ENCODE peak calls at places on chromosomes 11 and 22, in eight cellular contexts. One of them, this sample, is unnamed.

GRCh38 chr11:125224391-125225015 is 60.0 kb downstream of the PKNOX2 start:
- DNase-seq in A549: no peak
- DNase-seq in IMR-90: peak; percentile 23
- DNase-seq in ovary: peak; percentile 49
- DNase-seq in endothelial cell of umbilical vein: peak; percentile 45
- DNase-seq in upper lobe of left lung: no peak
- DNase-seq in uterus: peak; percentile 50
- DNase-seq in tibial nerve: peak; percentile 61
- DNase-seq in this sample: no peak

GRCh38 chr11:13008625-13009475 is at the start of gene RASSF10:
- DNase-seq in A549: peak; percentile 89
- DNase-seq in IMR-90: no peak
- DNase-seq in ovary: no peak
- DNase-seq in endothelial cell of umbilical vein: peak; percentile 20
- DNase-seq in upper lobe of left lung: peak; percentile 90
- DNase-seq in uterus: peak; percentile 25
- DNase-seq in tibial nerve: no peak
- DNase-seq in this sample: no peak

GRCh38 chr11:120526241-120526640 is 14.7 kb downstream of the GRIK4 start:
- DNase-seq in A549: no peak
- DNase-seq in IMR-90: no peak
- DNase-seq in ovary: no peak
- DNase-seq in endothelial cell of umbilical vein: no peak
- DNase-seq in upper lobe of left lung: no peak
- DNase-seq in uterus: no peak
- DNase-seq in tibial nerve: no peak
- DNase-seq in this sample: no peak

GRCh38 chr11:81246937-81247336 is 1486.7 kb downstream of the FAM181B start:
- DNase-seq in A549: no peak
- DNase-seq in IMR-90: no peak
- DNase-seq in ovary: no peak
- DNase-seq in endothelial cell of umbilical vein: no peak
- DNase-seq in upper lobe of left lung: no peak
- DNase-seq in uterus: no peak
- DNase-seq in tibial nerve: no peak
- DNase-seq in this sample: no peak

GRCh38 chr11:128379587-128380279 is 207.6 kb downstream of the ETS1 start:
- DNase-seq in A549: no peak
- DNase-seq in IMR-90: no peak
- DNase-seq in ovary: no peak
- DNase-seq in endothelial cell of umbilical vein: no peak
- DNase-seq in upper lobe of left lung: no peak
- DNase-seq in uterus: no peak
- DNase-seq in tibial nerve: no peak
- DNase-seq in this sample: no peak

GRCh38 chr11:111409915-111410314 is 30.8 kb upstream of the POU2AF1 start:
- DNase-seq in A549: no peak
- DNase-seq in IMR-90: no peak
- DNase-seq in ovary: no peak
- DNase-seq in endothelial cell of umbilical vein: no peak
- DNase-seq in upper lobe of left lung: no peak
- DNase-seq in uterus: no peak
- DNase-seq in tibial nerve: no peak
- DNase-seq in this sample: no peak

GRCh38 chr11:112280268-112281126 is 19.8 kb upstream of the PLET1 start:
- DNase-seq in A549: peak; percentile 79
- DNase-seq in IMR-90: peak; percentile 83
- DNase-seq in ovary: peak; percentile 54
- DNase-seq in endothelial cell of umbilical vein: peak; percentile 79
- DNase-seq in upper lobe of left lung: peak; percentile 77
- DNase-seq in uterus: peak; percentile 53
- DNase-seq in tibial nerve: peak; percentile 80
- DNase-seq in this sample: peak; percentile 59

GRCh38 chr11:77446911-77447629 is 26.8 kb downstream of the PAK1 start:
- DNase-seq in A549: no peak
- DNase-seq in IMR-90: no peak
- DNase-seq in ovary: no peak
- DNase-seq in endothelial cell of umbilical vein: no peak
- DNase-seq in upper lobe of left lung: no peak
- DNase-seq in uterus: no peak
- DNase-seq in tibial nerve: no peak
- DNase-seq in this sample: no peak

GRCh38 chr11:20093775-20094174 is 66.5 kb downstream of the DBX1 start:
- DNase-seq in A549: no peak
- DNase-seq in IMR-90: peak; percentile 73
- DNase-seq in ovary: no peak
- DNase-seq in endothelial cell of umbilical vein: peak; percentile 67
- DNase-seq in upper lobe of left lung: no peak
- DNase-seq in uterus: no peak
- DNase-seq in tibial nerve: no peak
- DNase-seq in this sample: no peak

GRCh38 chr22:17412232-17412631 is 43.0 kb downstream of the CECR2 start:
- DNase-seq in A549: no peak
- DNase-seq in IMR-90: no peak
- DNase-seq in ovary: no peak
- DNase-seq in endothelial cell of umbilical vein: no peak
- DNase-seq in upper lobe of left lung: peak; percentile 74
- DNase-seq in uterus: no peak
- DNase-seq in tibial nerve: no peak
- DNase-seq in this sample: no peak

DNA sequence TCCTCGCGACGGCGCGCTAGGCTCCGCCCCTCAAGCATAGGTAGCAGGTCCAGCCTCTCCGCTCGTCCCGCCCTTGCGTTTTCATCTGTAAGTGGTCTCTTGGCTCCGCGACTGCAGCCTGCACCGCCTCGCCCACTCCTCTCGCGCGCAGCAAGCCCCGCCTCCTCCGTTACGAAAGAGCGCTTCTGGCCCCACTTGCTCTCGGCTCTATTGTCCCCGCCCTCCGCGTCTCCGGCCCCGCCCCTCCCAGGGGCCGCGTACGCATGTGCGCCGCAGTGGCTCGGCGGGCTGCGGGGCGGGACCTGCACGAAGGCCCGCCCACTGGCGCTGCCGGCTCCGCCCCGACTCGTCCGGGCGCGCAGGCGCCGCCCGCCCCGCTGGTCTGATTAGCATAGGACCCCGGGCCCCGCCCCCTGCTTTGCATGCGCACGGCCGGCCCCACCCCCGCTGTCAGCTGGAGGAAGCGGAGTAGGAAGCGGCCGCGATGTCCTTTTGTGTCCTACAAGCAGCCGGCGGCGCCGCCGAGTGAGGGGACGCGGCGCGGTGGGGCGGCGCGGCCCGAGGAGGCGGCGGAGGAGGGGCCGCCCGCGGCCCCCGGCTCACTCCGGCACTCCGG is at the start of gene ESRRA:
- DNase-seq in A549: peak; percentile 99
- DNase-seq in IMR-90: peak; percentile 96
- DNase-seq in ovary: peak; percentile 99
- DNase-seq in endothelial cell of umbilical vein: peak; percentile 99
- DNase-seq in upper lobe of left lung: peak; percentile 100
- DNase-seq in uterus: peak; percentile 99
- DNase-seq in tibial nerve: peak; percentile 100
- DNase-seq in this sample: peak; percentile 99
- TF ChIP-seq POLR2A in A549: peak; percentile 20
- TF ChIP-seq POLR2A in IMR-90: peak; percentile 43
- TF ChIP-seq POLR2A in ovary: no peak
- TF ChIP-seq POLR2A in endothelial cell of umbilical vein: no peak
- TF ChIP-seq POLR2A in upper lobe of left lung: no peak
- TF ChIP-seq POLR2A in uterus: peak; percentile 10
- TF ChIP-seq POLR2A in tibial nerve: no peak
- TF ChIP-seq POLR2A in this sample: peak; percentile 93

GRCh38 chr11:3123316-3123715 is 41.8 kb downstream of the OSBPL5 start:
- DNase-seq in A549: no peak
- DNase-seq in IMR-90: no peak
- DNase-seq in ovary: peak; percentile 73
- DNase-seq in endothelial cell of umbilical vein: no peak
- DNase-seq in upper lobe of left lung: no peak
- DNase-seq in uterus: peak; percentile 81
- DNase-seq in tibial nerve: peak; percentile 88
- DNase-seq in this sample: peak; percentile 80

GRCh38 chr11:3124821-3125220 is 40.3 kb downstream of the OSBPL5 start:
- DNase-seq in A549: no peak
- DNase-seq in IMR-90: no peak
- DNase-seq in ovary: no peak
- DNase-seq in endothelial cell of umbilical vein: no peak
- DNase-seq in upper lobe of left lung: no peak
- DNase-seq in uterus: no peak
- DNase-seq in tibial nerve: no peak
- DNase-seq in this sample: no peak

GRCh38 chr11:3122775-3123201 is 42.3 kb downstream of the OSBPL5 start:
- DNase-seq in A549: no peak
- DNase-seq in IMR-90: no peak
- DNase-seq in ovary: no peak
- DNase-seq in endothelial cell of umbilical vein: no peak
- DNase-seq in upper lobe of left lung: no peak
- DNase-seq in uterus: peak; percentile 20
- DNase-seq in tibial nerve: no peak
- DNase-seq in this sample: no peak

GRCh38 chr11:3121931-3122774 is 43.0 kb downstream of the OSBPL5 start:
- DNase-seq in A549: no peak
- DNase-seq in IMR-90: no peak
- DNase-seq in ovary: no peak
- DNase-seq in endothelial cell of umbilical vein: no peak
- DNase-seq in upper lobe of left lung: no peak
- DNase-seq in uterus: peak; percentile 26
- DNase-seq in tibial nerve: no peak
- DNase-seq in this sample: peak; percentile 9

GRCh38 chr11:3123761-3124733 is 41.1 kb downstream of the OSBPL5 start:
- DNase-seq in A549: peak; percentile 70
- DNase-seq in IMR-90: peak; percentile 97
- DNase-seq in ovary: peak; percentile 79
- DNase-seq in endothelial cell of umbilical vein: peak; percentile 83
- DNase-seq in upper lobe of left lung: peak; percentile 79
- DNase-seq in uterus: peak; percentile 93
- DNase-seq in tibial nerve: peak; percentile 93
- DNase-seq in this sample: peak; percentile 93
- TF ChIP-seq POLR2A in A549: no peak
- TF ChIP-seq POLR2A in IMR-90: no peak
- TF ChIP-seq POLR2A in ovary: no peak
- TF ChIP-seq POLR2A in endothelial cell of umbilical vein: no peak
- TF ChIP-seq POLR2A in upper lobe of left lung: no peak
- TF ChIP-seq POLR2A in uterus: no peak
- TF ChIP-seq POLR2A in tibial nerve: no peak
- TF ChIP-seq POLR2A in this sample: no peak

DNA sequence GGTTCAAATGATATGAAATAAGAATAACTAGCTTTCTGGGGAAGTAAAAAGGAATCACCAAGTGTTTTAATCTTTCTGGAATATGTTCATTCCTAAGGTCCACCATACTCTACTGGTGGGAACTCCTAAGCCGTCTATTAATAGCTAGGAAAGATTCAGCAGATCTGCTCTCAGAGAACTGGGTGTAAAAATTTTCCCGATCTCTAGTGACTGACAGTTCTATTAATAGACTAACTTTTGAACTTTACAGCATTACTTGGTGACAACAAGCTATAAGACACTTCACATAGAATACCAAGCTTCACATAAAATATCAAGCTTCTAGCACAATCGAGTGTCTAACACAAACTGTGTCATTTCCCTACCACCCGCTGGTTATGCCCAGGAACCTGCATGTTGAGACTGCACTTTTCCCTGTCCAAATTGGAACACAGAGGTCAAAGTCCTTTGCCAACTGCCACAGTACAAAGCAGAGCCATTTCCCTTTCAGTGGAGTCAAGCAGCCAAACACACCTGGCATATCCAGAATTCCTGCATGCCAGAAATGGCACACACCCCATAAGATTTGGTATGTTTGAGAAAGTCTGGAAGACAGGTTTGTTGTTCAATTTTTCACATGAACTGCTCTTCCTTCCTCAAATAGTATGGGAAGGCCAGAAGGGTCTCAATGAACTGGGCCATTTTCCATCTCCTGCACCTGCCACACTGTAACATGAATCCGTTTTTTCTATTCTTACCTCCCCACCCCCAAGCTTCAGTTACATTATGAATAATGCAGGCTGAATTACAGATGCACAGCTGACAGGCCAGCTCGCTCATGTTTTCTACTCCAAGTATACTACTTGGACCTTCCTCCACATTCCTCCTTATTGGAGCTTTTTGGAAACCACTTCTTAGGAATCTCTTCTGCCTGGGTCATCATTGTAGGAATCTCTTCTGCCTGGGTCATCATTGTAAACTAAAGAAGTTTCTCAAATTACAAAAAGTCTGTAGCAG is 3.7 kb downstream of the OSBP start:
- DNase-seq in A549: no peak
- DNase-seq in IMR-90: peak; percentile 67
- DNase-seq in ovary: no peak
- DNase-seq in endothelial cell of umbilical vein: peak; percentile 7
- DNase-seq in upper lobe of left lung: no peak
- DNase-seq in uterus: no peak
- DNase-seq in tibial nerve: no peak
- DNase-seq in this sample: peak; percentile 45
- TF ChIP-seq POLR2A in A549: no peak
- TF ChIP-seq POLR2A in IMR-90: no peak
- TF ChIP-seq POLR2A in ovary: no peak
- TF ChIP-seq POLR2A in endothelial cell of umbilical vein: no peak
- TF ChIP-seq POLR2A in upper lobe of left lung: no peak
- TF ChIP-seq POLR2A in uterus: no peak
- TF ChIP-seq POLR2A in tibial nerve: no peak
- TF ChIP-seq POLR2A in this sample: no peak

GRCh38 chr11:102385053-102385976 is 38.3 kb downstream of the BIRC2 start:
- DNase-seq in A549: no peak
- DNase-seq in IMR-90: no peak
- DNase-seq in ovary: no peak
- DNase-seq in endothelial cell of umbilical vein: peak; percentile 34
- DNase-seq in upper lobe of left lung: no peak
- DNase-seq in uterus: no peak
- DNase-seq in tibial nerve: no peak
- DNase-seq in this sample: no peak

GRCh38 chr11:102384419-102385052 is 37.5 kb downstream of the BIRC2 start:
- DNase-seq in A549: no peak
- DNase-seq in IMR-90: no peak
- DNase-seq in ovary: peak; percentile 38
- DNase-seq in endothelial cell of umbilical vein: peak; percentile 81
- DNase-seq in upper lobe of left lung: no peak
- DNase-seq in uterus: peak; percentile 50
- DNase-seq in tibial nerve: no peak
- DNase-seq in this sample: no peak

GRCh38 chr11:102383839-102384238 is 36.8 kb downstream of the BIRC2 start:
- DNase-seq in A549: no peak
- DNase-seq in IMR-90: no peak
- DNase-seq in ovary: no peak
- DNase-seq in endothelial cell of umbilical vein: peak; percentile 83
- DNase-seq in upper lobe of left lung: no peak
- DNase-seq in uterus: no peak
- DNase-seq in tibial nerve: no peak
- DNase-seq in this sample: no peak

GRCh38 chr11:102387056-102387781 is 40.2 kb downstream of the BIRC2 start:
- DNase-seq in A549: no peak
- DNase-seq in IMR-90: no peak
- DNase-seq in ovary: no peak
- DNase-seq in endothelial cell of umbilical vein: no peak
- DNase-seq in upper lobe of left lung: no peak
- DNase-seq in uterus: no peak
- DNase-seq in tibial nerve: no peak
- DNase-seq in this sample: no peak

DNA sequence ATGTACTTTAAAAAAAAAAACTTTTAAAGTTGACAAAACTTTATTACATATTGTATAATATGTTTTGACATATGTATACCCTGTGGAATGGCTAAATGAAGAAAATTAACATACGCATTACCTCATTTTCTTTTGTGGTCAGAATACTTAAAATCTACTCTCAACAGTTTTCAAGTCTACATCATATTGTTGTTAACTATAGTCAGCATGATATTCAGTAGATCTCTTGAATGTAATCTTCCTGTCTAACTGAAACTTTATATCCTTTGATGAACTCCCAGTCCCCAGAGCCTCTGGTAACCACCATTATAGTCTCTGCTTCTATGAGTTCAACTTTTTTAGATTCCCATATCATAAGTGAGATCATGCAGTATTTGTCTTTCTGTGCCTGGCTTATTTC is 39.4 kb downstream of the BIRC2 start:
- DNase-seq in A549: no peak
- DNase-seq in IMR-90: peak; percentile 17
- DNase-seq in ovary: no peak
- DNase-seq in endothelial cell of umbilical vein: no peak
- DNase-seq in upper lobe of left lung: no peak
- DNase-seq in uterus: no peak
- DNase-seq in tibial nerve: no peak
- DNase-seq in this sample: no peak
- TF ChIP-seq POLR2A in A549: no peak
- TF ChIP-seq POLR2A in IMR-90: no peak
- TF ChIP-seq POLR2A in ovary: no peak
- TF ChIP-seq POLR2A in endothelial cell of umbilical vein: no peak
- TF ChIP-seq POLR2A in upper lobe of left lung: no peak
- TF ChIP-seq POLR2A in uterus: no peak
- TF ChIP-seq POLR2A in tibial nerve: no peak
- TF ChIP-seq POLR2A in this sample: no peak

This sample was measured in gastrocnemius medialis.